ENCODE peak calls at places on chromosomes 12 and 14, in eight cellular contexts. R is GM12878, Q is Panc1, C is HCT116, L is HepG2, T is upper lobe of left lung, M is K562, H is GM23338. J is an unnamed sample. For H3K4me1, the result is how much of the 10 kb centered on the place peaks cover.

GRCh38 chr14:23119362-23120327 is 590 bp upstream of the CEBPE start:
- ATAC-seq in R (peak), Q (no peak), C (no peak), L (peak), T (no peak), M (no peak), H (peak), J (no peak)

GRCh38 chr14:52873694-52874093 is 77.2 kb downstream of the FERMT2 start:
- ATAC-seq in R (no peak), Q (no peak), C (no peak), L (no peak), T (no peak), M (no peak), H (no peak), J (peak)

GRCh38 chr14:92458959-92459478 is 54.6 kb upstream of the RIN3 start:
- ATAC-seq in R (no peak), Q (no peak), C (no peak), L (no peak), T (no peak), M (no peak), H (no peak), J (no peak)

GRCh38 chr12:130787445-130788410 is 51.3 kb downstream of the STX2 start:
- ATAC-seq in R (no peak), Q (no peak), C (no peak), L (no peak), T (peak), M (no peak), H (peak), J (no peak)

GRCh38 chr12:63298386-63298930 is 147.5 kb upstream of the AVPR1A start:
- ATAC-seq in R (no peak), Q (no peak), C (no peak), L (no peak), T (no peak), M (no peak), H (no peak), J (no peak)

GRCh38 chr12:31300783-31301182 is 25.2 kb downstream of the SINHCAF start:
- ATAC-seq in R (no peak), Q (no peak), C (no peak), L (no peak), T (no peak), M (no peak), H (no peak), J (no peak)

GRCh38 chr14:74946659-74947281 is 8.6 kb downstream of the PGF start:
- ATAC-seq in R (no peak), Q (peak), C (peak), L (no peak), T (no peak), M (no peak), H (no peak), J (peak)

GRCh38 chr14:99179946-99180345 is 92.1 kb downstream of the BCL11B start:
- ATAC-seq in R (no peak), Q (no peak), C (no peak), L (no peak), T (no peak), M (no peak), H (no peak), J (no peak)

GRCh38 chr12:116964004-116964739 is 53.4 kb downstream of the FBXW8 start:
- ATAC-seq in R (no peak), Q (no peak), C (no peak), L (no peak), T (no peak), M (no peak), H (no peak), J (no peak)

GRCh38 chr14:67158559-67158958 is 30.7 kb upstream of the GARIN2 start:
- ATAC-seq in R (peak), Q (no peak), C (no peak), L (no peak), T (no peak), M (no peak), H (no peak), J (no peak)

GRCh38 chr12:93759512-93760081 is 82.4 kb downstream of the CRADD start:
- ATAC-seq in R (no peak), Q (no peak), C (no peak), L (peak), T (no peak), M (no peak), H (no peak), J (no peak)

GRCh38 chr14:51394391-51394790 is 154.3 kb downstream of the TMX1 start:
- ATAC-seq in R (no peak), Q (no peak), C (no peak), L (no peak), T (no peak), M (no peak), H (no peak), J (no peak)

GRCh38 chr12:115129727-115130126 is 445.8 kb upstream of the TBX3 start:
- ATAC-seq in R (no peak), Q (no peak), C (no peak), L (peak), T (no peak), M (no peak), H (no peak), J (no peak)

GRCh38 chr12:26402648-26403047 is 207.3 kb downstream of the SSPN start:
- ATAC-seq in R (peak), Q (no peak), C (peak), L (peak), T (peak), M (no peak), H (peak), J (no peak)

GRCh38 chr12:42767998-42768397 is 178.5 kb upstream of the PRICKLE1 start:
- ATAC-seq in R (no peak), Q (no peak), C (no peak), L (no peak), T (no peak), M (no peak), H (no peak), J (no peak)

GRCh38 chr12:112308652-112309051 is 73.6 kb downstream of the HECTD4 start:
- ATAC-seq in R (no peak), Q (no peak), C (no peak), L (no peak), T (no peak), M (no peak), H (no peak), J (no peak)

GRCh38 chr12:11836282-11836963 is 186.9 kb downstream of the ETV6 start:
- ATAC-seq in R (peak), Q (no peak), C (no peak), L (no peak), T (peak), M (no peak), H (peak), J (peak)

GRCh38 chr12:132497514-132498405 is 7.8 kb downstream of the FBRSL1 start:
- ATAC-seq in R (no peak), Q (no peak), C (no peak), L (no peak), T (no peak), M (no peak), H (no peak), J (no peak)

GRCh38 chr12:132495165-132495544 is 5.2 kb downstream of the FBRSL1 start:
- ATAC-seq in R (no peak), Q (no peak), C (no peak), L (no peak), T (no peak), M (no peak), H (no peak), J (no peak)

GRCh38 chr12:132495629-132496207 is 5.8 kb downstream of the FBRSL1 start:
- ATAC-seq in R (no peak), Q (no peak), C (no peak), L (no peak), T (no peak), M (no peak), H (no peak), J (no peak)

GRCh38 chr12:132496710-132497109 is 6.8 kb downstream of the FBRSL1 start:
- ATAC-seq in R (no peak), Q (no peak), C (no peak), L (no peak), T (no peak), M (no peak), H (no peak), J (no peak)

GRCh38 chr12:132496270-132496669 is 6.3 kb downstream of the FBRSL1 start:
- ATAC-seq in R (no peak), Q (no peak), C (no peak), L (no peak), T (no peak), M (no peak), H (no peak), J (no peak)
- H3K4me1 ChIP-seq in R (under half), Q (under half), C (under half), L (half or more), T (half or more), M (under half), H (under half), J (under half)

GRCh38 chr14:100605706-100606686 is 18.8 kb upstream of the BEGAIN start:
- ATAC-seq in R (no peak), Q (no peak), C (no peak), L (no peak), T (no peak), M (peak), H (peak), J (no peak)
- TF ChIP-seq POLR2AphosphoS5 in R (no peak), Q (no peak), C (no peak), L (no peak), T (no peak), M (no peak), H (no peak), J (no peak)

GRCh38 chr14:96897184-96897583 is 100.0 kb downstream of the VRK1 start:
- ATAC-seq in R (no peak), Q (no peak), C (no peak), L (no peak), T (no peak), M (peak), H (no peak), J (no peak)
- H3K4me1 ChIP-seq in R (under half), Q (under half), C (under half), L (under half), T (under half), M (under half), H (under half), J (under half)

GRCh38 chr12:107767466-107767865 is 6.5 kb upstream of the PRDM4 start:
- ATAC-seq in R (no peak), Q (no peak), C (no peak), L (no peak), T (no peak), M (no peak), H (no peak), J (no peak)

GRCh38 chr12:107764626-107765025 is 3.7 kb upstream of the PRDM4 start:
- ATAC-seq in R (no peak), Q (no peak), C (no peak), L (no peak), T (no peak), M (no peak), H (no peak), J (no peak)

GRCh38 chr12:107761502-107761904 is 566 bp upstream of the PRDM4 start:
- ATAC-seq in R (peak), Q (peak), C (peak), L (peak), T (no peak), M (no peak), H (peak), J (no peak)

GRCh38 chr12:107762874-107763273 is 1.9 kb upstream of the PRDM4 start:
- ATAC-seq in R (no peak), Q (no peak), C (no peak), L (no peak), T (no peak), M (no peak), H (no peak), J (no peak)

DNA sequence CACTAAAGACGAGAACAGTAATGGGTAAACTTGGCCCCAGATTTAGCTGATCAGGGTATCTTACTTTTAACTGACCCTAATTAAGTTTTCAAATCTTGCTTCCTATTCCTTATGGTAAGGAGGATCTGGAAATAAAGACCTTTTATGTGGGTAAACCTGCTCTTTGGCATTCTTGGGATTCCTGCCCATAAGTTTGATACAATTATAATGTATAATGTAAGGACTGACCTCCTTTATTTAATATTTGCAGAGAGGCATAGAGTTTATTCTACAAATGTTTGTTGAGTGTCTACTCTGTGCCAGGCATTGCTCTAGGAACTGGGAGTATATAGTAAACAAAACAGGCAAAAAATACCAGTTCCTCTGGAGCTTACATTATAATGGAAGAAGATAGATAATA is 4.4 kb upstream of the PRDM4 start:
- ATAC-seq in R (no peak), Q (no peak), C (no peak), L (no peak), T (no peak), M (no peak), H (no peak), J (no peak)
- TF ChIP-seq POLR2AphosphoS5 in R (no peak), Q (no peak), C (no peak), L (no peak), T (no peak), M (no peak), H (no peak), J (no peak)

GRCh38 chr12:124363376-124363965 is 68.6 kb downstream of the RFLNA start:
- ATAC-seq in R (no peak), Q (no peak), C (no peak), L (no peak), T (no peak), M (no peak), H (no peak), J (no peak)

GRCh38 chr12:124359671-124360581 is 65.0 kb downstream of the RFLNA start:
- ATAC-seq in R (no peak), Q (peak), C (no peak), L (no peak), T (peak), M (no peak), H (peak), J (peak)

GRCh38 chr12:124361996-124362395 is 67.1 kb downstream of the RFLNA start:
- ATAC-seq in R (no peak), Q (no peak), C (no peak), L (no peak), T (no peak), M (no peak), H (no peak), J (no peak)

GRCh38 chr12:124358572-124358971 is 63.7 kb downstream of the RFLNA start:
- ATAC-seq in R (no peak), Q (no peak), C (no peak), L (no peak), T (no peak), M (no peak), H (no peak), J (no peak)

GRCh38 chr12:124361074-124361965 is 66.4 kb downstream of the RFLNA start:
- ATAC-seq in R (no peak), Q (no peak), C (no peak), L (no peak), T (no peak), M (no peak), H (no peak), J (no peak)
- H3K4me1 ChIP-seq in R (under half), Q (half or more), C (under half), L (under half), T (under half), M (under half), H (under half), J (under half)

GRCh38 chr14:101294136-101294535 is 267.2 kb upstream of the DIO3 start:
- ATAC-seq in R (no peak), Q (no peak), C (no peak), L (no peak), T (no peak), M (no peak), H (peak), J (no peak)

GRCh38 chr14:101290681-101291080 is 270.6 kb upstream of the DIO3 start:
- ATAC-seq in R (no peak), Q (no peak), C (no peak), L (no peak), T (no peak), M (no peak), H (no peak), J (no peak)

GRCh38 chr14:101293609-101294008 is 267.7 kb upstream of the DIO3 start:
- ATAC-seq in R (no peak), Q (no peak), C (no peak), L (no peak), T (no peak), M (no peak), H (peak), J (no peak)

GRCh38 chr14:101291390-101291789 is 269.9 kb upstream of the DIO3 start:
- ATAC-seq in R (no peak), Q (no peak), C (no peak), L (no peak), T (no peak), M (no peak), H (no peak), J (no peak)

GRCh38 chr14:101292448-101292847 is 268.8 kb upstream of the DIO3 start:
- ATAC-seq in R (no peak), Q (no peak), C (no peak), L (no peak), T (no peak), M (no peak), H (no peak), J (no peak)
- TF ChIP-seq POLR2AphosphoS5 in R (no peak), Q (no peak), C (no peak), L (no peak), T (no peak), M (no peak), H (no peak), J (no peak)

GRCh38 chr12:46253544-46254162 is 15.2 kb downstream of the SLC38A1 start:
- ATAC-seq in R (no peak), Q (no peak), C (no peak), L (no peak), T (no peak), M (no peak), H (no peak), J (no peak)

GRCh38 chr12:46258129-46258528 is 10.7 kb downstream of the SLC38A1 start:
- ATAC-seq in R (no peak), Q (no peak), C (no peak), L (no peak), T (no peak), M (no peak), H (no peak), J (no peak)

GRCh38 chr12:46259071-46259470 is 9.8 kb downstream of the SLC38A1 start:
- ATAC-seq in R (no peak), Q (no peak), C (no peak), L (peak), T (no peak), M (no peak), H (no peak), J (no peak)

GRCh38 chr12:46259713-46260112 is 9.1 kb downstream of the SLC38A1 start:
- ATAC-seq in R (peak), Q (no peak), C (no peak), L (no peak), T (no peak), M (peak), H (no peak), J (no peak)

DNA sequence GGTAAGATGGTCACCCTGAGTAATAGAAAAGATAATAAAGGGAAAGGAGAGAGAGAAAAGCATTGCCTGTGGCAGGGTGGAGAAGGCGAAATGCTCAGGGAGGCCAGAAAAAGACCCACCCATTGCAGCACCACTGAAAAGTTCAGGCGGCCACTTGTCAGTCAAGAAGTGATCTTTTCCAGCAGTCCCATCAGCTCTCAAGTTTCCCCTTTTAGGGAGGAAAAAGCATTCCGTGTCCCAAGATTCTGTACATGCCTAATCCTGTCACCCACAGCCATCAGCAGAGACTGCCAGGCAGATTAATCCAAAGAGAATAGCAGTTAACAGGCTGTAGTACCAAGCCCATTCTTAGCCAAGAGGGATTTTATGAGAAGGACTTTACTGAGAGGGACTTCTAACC is 11.9 kb downstream of the SLC38A1 start:
- ATAC-seq in R (no peak), Q (no peak), C (no peak), L (no peak), T (no peak), M (peak), H (no peak), J (no peak)
- H3K4me1 ChIP-seq in R (under half), Q (under half), C (under half), L (under half), T (under half), M (under half), H (under half), J (half or more)